ENCODE peak calls at places on chromosome 4, in six cellular contexts. One of them, this sample, is unnamed.
A peak's percentile ranks its signal among the peaks of the same experiment; 100 is the strongest.

GRCh38 chr4:7073526-7074390 is 5.9 kb upstream of the GRPEL1 start:
- DNase-seq in BJ: no peak
- DNase-seq in ovary: no peak
- DNase-seq in effector memory CD4-positive, alpha-beta T cell: no peak
- DNase-seq in GM23338: peak; percentile 89
- DNase-seq in aorta: no peak
- DNase-seq in this sample: peak; percentile 92

GRCh38 chr4:184397516-184398163 is 76.7 kb downstream of the IRF2 start:
- DNase-seq in aorta: no peak
- DNase-seq in GM23338: no peak
- DNase-seq in ovary: no peak
- DNase-seq in BJ: no peak
- DNase-seq in effector memory CD4-positive, alpha-beta T cell: no peak
- DNase-seq in this sample: no peak

GRCh38 chr4:73676881-73677323 is 56.7 kb upstream of the RASSF6 start:
- DNase-seq in effector memory CD4-positive, alpha-beta T cell: no peak
- DNase-seq in aorta: no peak
- DNase-seq in GM23338: no peak
- DNase-seq in ovary: peak; percentile 63
- DNase-seq in BJ: no peak
- DNase-seq in this sample: no peak

GRCh38 chr4:147837435-147837834 is 105.5 kb downstream of the ARHGAP10 start:
- DNase-seq in GM23338: peak; percentile 36
- DNase-seq in effector memory CD4-positive, alpha-beta T cell: no peak
- DNase-seq in ovary: no peak
- DNase-seq in aorta: no peak
- DNase-seq in BJ: no peak
- DNase-seq in this sample: no peak

GRCh38 chr4:52243367-52243766 is 192.3 kb downstream of the SPATA18 start:
- DNase-seq in aorta: no peak
- DNase-seq in effector memory CD4-positive, alpha-beta T cell: no peak
- DNase-seq in ovary: no peak
- DNase-seq in BJ: no peak
- DNase-seq in GM23338: no peak
- DNase-seq in this sample: no peak

GRCh38 chr4:124641715-124642380 is 70.7 kb downstream of the ANKRD50 start:
- DNase-seq in effector memory CD4-positive, alpha-beta T cell: no peak
- DNase-seq in aorta: no peak
- DNase-seq in GM23338: no peak
- DNase-seq in ovary: no peak
- DNase-seq in BJ: peak; percentile 29
- DNase-seq in this sample: no peak

GRCh38 chr4:61663310-61663709 is 463.2 kb downstream of the ADGRL3 start:
- DNase-seq in ovary: no peak
- DNase-seq in BJ: no peak
- DNase-seq in effector memory CD4-positive, alpha-beta T cell: no peak
- DNase-seq in GM23338: no peak
- DNase-seq in aorta: no peak
- DNase-seq in this sample: no peak

GRCh38 chr4:108954880-108955279 is 192.0 kb upstream of the ETNPPL start:
- DNase-seq in aorta: no peak
- DNase-seq in effector memory CD4-positive, alpha-beta T cell: no peak
- DNase-seq in GM23338: no peak
- DNase-seq in ovary: no peak
- DNase-seq in BJ: no peak
- DNase-seq in this sample: no peak

GRCh38 chr4:122827899-122828601 is 1.4 kb downstream of the FGF2 start:
- DNase-seq in GM23338: peak; percentile 95
- DNase-seq in ovary: peak; percentile 38
- DNase-seq in aorta: peak; percentile 55
- DNase-seq in effector memory CD4-positive, alpha-beta T cell: peak; percentile 1
- DNase-seq in BJ: no peak
- DNase-seq in this sample: peak; percentile 85

GRCh38 chr4:81510643-81511189 is 39.0 kb upstream of the RASGEF1B start:
- DNase-seq in BJ: no peak
- DNase-seq in effector memory CD4-positive, alpha-beta T cell: no peak
- DNase-seq in GM23338: no peak
- DNase-seq in aorta: no peak
- DNase-seq in ovary: no peak
- DNase-seq in this sample: no peak

GRCh38 chr4:159052315-159052714 is 50.6 kb upstream of the RAPGEF2 start:
- DNase-seq in effector memory CD4-positive, alpha-beta T cell: no peak
- DNase-seq in GM23338: no peak
- DNase-seq in ovary: no peak
- DNase-seq in BJ: no peak
- DNase-seq in aorta: no peak
- DNase-seq in this sample: no peak

GRCh38 chr4:173448919-173449641 is 50.2 kb upstream of the SCRG1 start:
- DNase-seq in effector memory CD4-positive, alpha-beta T cell: no peak
- DNase-seq in GM23338: no peak
- DNase-seq in ovary: no peak
- DNase-seq in BJ: no peak
- DNase-seq in aorta: no peak
- DNase-seq in this sample: no peak

GRCh38 chr4:98627883-98628282 is 30.5 kb downstream of the TSPAN5 start:
- DNase-seq in ovary: no peak
- DNase-seq in GM23338: no peak
- DNase-seq in BJ: peak; percentile 70
- DNase-seq in effector memory CD4-positive, alpha-beta T cell: no peak
- DNase-seq in aorta: no peak
- DNase-seq in this sample: no peak

GRCh38 chr4:188414441-188414840 is 275.2 kb downstream of the TRIML1 start:
- DNase-seq in GM23338: no peak
- DNase-seq in effector memory CD4-positive, alpha-beta T cell: no peak
- DNase-seq in BJ: no peak
- DNase-seq in ovary: no peak
- DNase-seq in aorta: no peak
- DNase-seq in this sample: no peak

GRCh38 chr4:147398556-147398955 is 82.3 kb upstream of the EDNRA start:
- DNase-seq in aorta: no peak
- DNase-seq in ovary: no peak
- DNase-seq in BJ: no peak
- DNase-seq in effector memory CD4-positive, alpha-beta T cell: no peak
- DNase-seq in GM23338: no peak
- DNase-seq in this sample: no peak

GRCh38 chr4:24473309-24473721 is 111.0 kb downstream of the DHX15 start:
- DNase-seq in ovary: no peak
- DNase-seq in effector memory CD4-positive, alpha-beta T cell: no peak
- DNase-seq in aorta: peak; percentile 81
- DNase-seq in BJ: no peak
- DNase-seq in GM23338: peak; percentile 58
- DNase-seq in this sample: peak; percentile 65

GRCh38 chr4:110904435-110905050 is 281.7 kb upstream of the PITX2 start:
- DNase-seq in GM23338: no peak
- DNase-seq in ovary: no peak
- DNase-seq in aorta: no peak
- DNase-seq in BJ: no peak
- DNase-seq in effector memory CD4-positive, alpha-beta T cell: no peak
- DNase-seq in this sample: no peak

GRCh38 chr4:94160774-94161173 is 46.9 kb upstream of the SMARCAD1 start:
- DNase-seq in GM23338: no peak
- DNase-seq in BJ: no peak
- DNase-seq in effector memory CD4-positive, alpha-beta T cell: no peak
- DNase-seq in aorta: no peak
- DNase-seq in ovary: no peak
- DNase-seq in this sample: no peak

GRCh38 chr4:53173576-53173975 is 192.3 kb downstream of the SCFD2 start:
- DNase-seq in aorta: no peak
- DNase-seq in ovary: no peak
- DNase-seq in BJ: no peak
- DNase-seq in effector memory CD4-positive, alpha-beta T cell: no peak
- DNase-seq in GM23338: no peak
- DNase-seq in this sample: no peak

GRCh38 chr4:52939325-52939724 is 77.2 kb downstream of the RASL11B start:
- DNase-seq in effector memory CD4-positive, alpha-beta T cell: no peak
- DNase-seq in GM23338: no peak
- DNase-seq in ovary: no peak
- DNase-seq in aorta: no peak
- DNase-seq in BJ: no peak
- DNase-seq in this sample: no peak

GRCh38 chr4:40822781-40823180 is 73.0 kb downstream of the NSUN7 start:
- DNase-seq in aorta: no peak
- DNase-seq in GM23338: no peak
- DNase-seq in ovary: no peak
- DNase-seq in BJ: no peak
- DNase-seq in effector memory CD4-positive, alpha-beta T cell: no peak
- DNase-seq in this sample: no peak

GRCh38 chr4:17846256-17846655 is 35.5 kb downstream of the NCAPG start:
- DNase-seq in GM23338: no peak
- DNase-seq in aorta: no peak
- DNase-seq in effector memory CD4-positive, alpha-beta T cell: no peak
- DNase-seq in ovary: no peak
- DNase-seq in BJ: no peak
- DNase-seq in this sample: no peak

GRCh38 chr4:28357985-28358384 is 1497.3 kb downstream of the STIM2 start:
- DNase-seq in effector memory CD4-positive, alpha-beta T cell: no peak
- DNase-seq in ovary: no peak
- DNase-seq in aorta: no peak
- DNase-seq in GM23338: peak; percentile 54
- DNase-seq in BJ: no peak
- DNase-seq in this sample: peak; percentile 1

GRCh38 chr4:94690851-94691254 is 66.9 kb upstream of the BMPR1B start:
- DNase-seq in ovary: no peak
- DNase-seq in BJ: no peak
- DNase-seq in effector memory CD4-positive, alpha-beta T cell: no peak
- DNase-seq in GM23338: no peak
- DNase-seq in aorta: no peak
- DNase-seq in this sample: no peak

GRCh38 chr4:147813107-147813773 is 81.4 kb downstream of the ARHGAP10 start:
- DNase-seq in BJ: no peak
- DNase-seq in aorta: no peak
- DNase-seq in effector memory CD4-positive, alpha-beta T cell: no peak
- DNase-seq in ovary: no peak
- DNase-seq in GM23338: no peak
- DNase-seq in this sample: no peak

DNA sequence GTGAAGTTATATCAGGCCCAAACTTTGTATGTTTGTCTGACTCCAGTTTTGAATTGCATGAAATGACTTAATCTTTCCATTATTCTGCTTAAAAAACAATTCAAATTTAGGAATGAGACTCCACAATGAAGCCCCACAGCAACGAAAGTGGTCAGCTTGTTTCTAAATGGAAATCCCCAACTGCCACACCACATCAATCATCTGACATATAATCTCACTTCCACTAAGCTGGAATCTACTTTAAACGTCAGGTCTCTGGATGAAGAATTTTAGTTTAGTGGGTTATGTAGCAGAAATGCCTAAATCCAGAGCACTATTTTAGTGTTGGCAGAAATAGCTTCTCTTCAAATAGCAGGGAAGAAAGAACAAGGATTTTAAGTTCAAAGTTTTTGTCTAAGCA is 1.8 kb upstream of the BMP2K start:
- DNase-seq in GM23338: no peak
- DNase-seq in effector memory CD4-positive, alpha-beta T cell: no peak
- DNase-seq in aorta: no peak
- DNase-seq in ovary: no peak
- DNase-seq in BJ: no peak
- DNase-seq in this sample: no peak
- H3K4me3 ChIP-seq in GM23338: no peak overlapping the region
- H3K4me3 ChIP-seq in effector memory CD4-positive, alpha-beta T cell: no peak overlapping the region
- H3K4me3 ChIP-seq in aorta: no peak overlapping the region
- H3K4me3 ChIP-seq in ovary: no peak overlapping the region
- H3K4me3 ChIP-seq in BJ: no peak overlapping the region
- H3K4me3 ChIP-seq in this sample: no peak overlapping the region

DNA sequence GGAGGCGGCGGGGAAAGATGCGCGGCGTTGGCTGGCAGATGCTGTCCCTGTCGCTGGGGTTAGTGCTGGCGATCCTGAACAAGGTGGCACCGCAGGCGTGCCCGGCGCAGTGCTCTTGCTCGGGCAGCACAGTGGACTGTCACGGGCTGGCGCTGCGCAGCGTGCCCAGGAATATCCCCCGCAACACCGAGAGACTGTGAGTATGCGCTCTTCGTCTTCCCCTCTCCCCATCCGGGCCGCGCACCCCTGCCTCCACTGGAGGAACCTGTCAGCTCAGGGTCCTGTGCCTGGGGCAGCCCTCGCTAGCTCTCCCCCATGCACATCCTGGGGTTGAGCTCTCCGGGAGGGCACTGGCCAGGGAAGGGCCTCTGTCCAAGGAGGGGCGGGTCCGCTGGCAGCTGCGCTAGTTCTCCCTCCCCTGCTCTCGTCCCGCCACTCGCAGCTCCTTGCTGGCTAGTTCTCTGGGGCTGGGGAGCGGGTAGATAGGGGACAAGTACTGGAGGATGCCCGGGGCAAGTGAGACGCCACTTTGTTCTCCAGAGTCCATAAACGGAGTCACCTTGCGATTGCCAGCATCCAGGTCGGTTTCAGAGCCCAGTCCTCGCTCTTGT is 2.2 kb downstream of the SLIT2 start:
- DNase-seq in BJ: no peak
- DNase-seq in aorta: peak; percentile 81
- DNase-seq in GM23338: peak; percentile 36
- DNase-seq in effector memory CD4-positive, alpha-beta T cell: no peak
- DNase-seq in ovary: peak; percentile 30
- DNase-seq in this sample: peak; percentile 60
- H3K27me3 ChIP-seq in BJ: no peaks in the 10 kb centered on the region
- H3K27me3 ChIP-seq in aorta: no peaks in the 10 kb centered on the region
- H3K27me3 ChIP-seq in GM23338: peaks cover 87% of the 10 kb centered on the region
- H3K27me3 ChIP-seq in effector memory CD4-positive, alpha-beta T cell: peaks cover 32% of the 10 kb centered on the region
- H3K27me3 ChIP-seq in ovary: no peaks in the 10 kb centered on the region
- H3K27me3 ChIP-seq in this sample: peaks cover 67% of the 10 kb centered on the region

DNA sequence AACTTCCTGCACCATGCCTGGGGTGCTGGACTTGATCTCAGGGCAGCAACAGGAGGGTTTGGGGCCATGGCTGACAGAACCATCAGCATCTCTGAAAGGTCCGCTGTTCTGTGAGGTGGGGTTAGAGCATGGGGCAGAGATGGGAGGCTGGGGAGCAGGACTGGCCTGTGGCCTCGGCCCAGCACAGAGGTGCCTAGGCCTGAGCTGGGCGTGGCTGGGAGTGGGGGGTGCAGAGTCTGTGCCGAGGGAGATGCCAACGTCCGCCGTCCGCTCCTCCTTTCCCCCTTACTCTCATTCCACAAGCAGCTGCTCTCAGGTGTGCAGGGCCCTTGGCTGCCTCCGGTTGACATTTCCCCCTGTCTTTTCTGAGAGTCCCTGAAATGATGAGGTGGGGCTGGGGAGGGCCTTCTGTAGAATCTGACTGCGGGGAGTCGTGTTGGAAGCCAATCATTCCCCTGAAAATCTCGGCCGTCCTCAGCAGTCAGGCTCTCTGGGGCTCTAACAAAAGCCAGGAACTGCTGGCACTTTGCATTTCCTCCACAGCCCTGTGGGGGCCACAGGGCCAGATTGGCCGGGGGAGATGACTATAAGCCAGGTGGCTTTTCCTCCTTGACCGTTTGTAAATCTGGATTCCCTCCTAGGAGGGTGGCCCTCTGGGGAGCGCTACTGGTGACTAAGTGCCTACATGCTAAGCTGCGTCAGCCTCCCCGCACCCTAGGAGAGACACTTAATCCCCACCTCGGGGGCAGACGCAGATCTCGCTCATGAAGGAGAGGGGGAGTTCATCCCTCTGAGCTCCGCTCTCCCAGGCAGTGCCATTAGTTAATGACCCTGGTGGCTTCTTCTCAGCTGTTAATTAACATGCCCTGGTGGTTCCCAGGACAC is 41.2 kb downstream of the EVC start:
- DNase-seq in GM23338: peak; percentile 87
- DNase-seq in effector memory CD4-positive, alpha-beta T cell: no peak
- DNase-seq in BJ: no peak
- DNase-seq in ovary: no peak
- DNase-seq in aorta: no peak
- DNase-seq in this sample: peak; percentile 90
- H3K4me3 ChIP-seq in GM23338: peak overlapping the region; percentile 18
- H3K4me3 ChIP-seq in effector memory CD4-positive, alpha-beta T cell: no peak overlapping the region
- H3K4me3 ChIP-seq in BJ: no peak overlapping the region
- H3K4me3 ChIP-seq in ovary: no peak overlapping the region
- H3K4me3 ChIP-seq in aorta: no peak overlapping the region
- H3K4me3 ChIP-seq in this sample: no peak overlapping the region

GRCh38 chr4:31237242-31237641 is 517.1 kb downstream of the PCDH7 start:
- DNase-seq in ovary: no peak
- DNase-seq in BJ: no peak
- DNase-seq in aorta: no peak
- DNase-seq in effector memory CD4-positive, alpha-beta T cell: no peak
- DNase-seq in GM23338: no peak
- DNase-seq in this sample: no peak
- H3K27me3 ChIP-seq in ovary: no peaks in the 10 kb centered on the region
- H3K27me3 ChIP-seq in BJ: no peaks in the 10 kb centered on the region
- H3K27me3 ChIP-seq in aorta: no peaks in the 10 kb centered on the region
- H3K27me3 ChIP-seq in effector memory CD4-positive, alpha-beta T cell: no peaks in the 10 kb centered on the region
- H3K27me3 ChIP-seq in GM23338: no peaks in the 10 kb centered on the region
- H3K27me3 ChIP-seq in this sample: no peaks in the 10 kb centered on the region